ENCODE peak calls at places on chromosomes 7 and 10, in four cellular contexts. J is activated T-cell treated with anti-CD3 and anti-CD28 coated beads for 1 hour; D is stimulated activated CD8-positive, alpha-beta memory T cell treated with anti-CD3 and anti-CD28 coated beads, Interleukin-15, amount 100 ng/mL, for 24 hours; G is dermis microvascular lymphatic vessel endothelial cell. M is an unnamed sample.

GRCh38 chr10:101063548-101064414 is 2.0 kb downstream of the KAZALD1 start:
- DNase-seq in J (no peak), D (no peak), G (no peak), M (peak)

GRCh38 chr7:99642099-99642498 is 25.4 kb downstream of the ZSCAN25 start:
- DNase-seq in J (no peak), D (no peak), G (no peak), M (no peak)

GRCh38 chr10:69552268-69552667 is 21.0 kb downstream of the NEUROG3 start:
- DNase-seq in J (no peak), D (no peak), G (no peak), M (no peak)

GRCh38 chr7:134946260-134946659 is 40.0 kb upstream of the AGBL3 start:
- DNase-seq in J (no peak), D (no peak), G (no peak), M (no peak)

GRCh38 chr7:37832194-37832593 is 16.2 kb upstream of the NME8 start:
- DNase-seq in J (no peak), D (no peak), G (peak), M (no peak)

GRCh38 chr7:107622429-107622828 is 38.2 kb upstream of the SLC26A4 start:
- DNase-seq in J (no peak), D (no peak), G (peak), M (no peak)

GRCh38 chr7:149302222-149302621 is 40.2 kb downstream of the ZNF783 start:
- DNase-seq in J (no peak), D (no peak), G (no peak), M (peak)

GRCh38 chr10:64044098-64044497 is 522.9 kb downstream of the REEP3 start:
- DNase-seq in J (no peak), D (no peak), G (no peak), M (no peak)

GRCh38 chr7:95950698-95951097 is 178.3 kb downstream of the DYNC1I1 start:
- DNase-seq in J (no peak), D (no peak), G (no peak), M (no peak)

GRCh38 chr10:44955408-44956070 is 4.1 kb upstream of the RASSF4 start:
- DNase-seq in J (no peak), D (no peak), G (no peak), M (no peak)

GRCh38 chr10:78539247-78539766 is 505.6 kb downstream of the RPS24 start:
- DNase-seq in J (no peak), D (no peak), G (no peak), M (no peak)

GRCh38 chr10:124605001-124605370 is 139.2 kb downstream of the FAM53B start:
- DNase-seq in J (no peak), D (no peak), G (no peak), M (no peak)

GRCh38 chr10:83848696-83849095 is 290.6 kb upstream of the GHITM start:
- DNase-seq in J (no peak), D (no peak), G (no peak), M (no peak)

GRCh38 chr10:101162677-101163076 is 31.6 kb downstream of the TLX1 start:
- DNase-seq in J (no peak), D (no peak), G (no peak), M (no peak)

GRCh38 chr10:114026189-114027040 is 17.3 kb upstream of the ADRB1 start:
- DNase-seq in J (no peak), D (no peak), G (peak), M (no peak)

GRCh38 chr7:15678646-15679045 is 7.8 kb downstream of the MEOX2 start:
- DNase-seq in J (no peak), D (no peak), G (no peak), M (no peak)

GRCh38 chr7:756928-757560 is 30.0 kb upstream of the PRKAR1B start:
- DNase-seq in J (no peak), D (no peak), G (no peak), M (peak)

GRCh38 chr7:151172273-151173141 is 5.0 kb upstream of the GBX1 start:
- DNase-seq in J (peak), D (peak), G (peak), M (peak)

GRCh38 chr7:53473371-53473770 is 437.9 kb downstream of the POM121L12 start:
- DNase-seq in J (no peak), D (no peak), G (no peak), M (no peak)

GRCh38 chr10:123997486-123998196 is 95.8 kb downstream of the CHST15 start:
- DNase-seq in J (no peak), D (no peak), G (no peak), M (peak)

GRCh38 chr7:131010714-131011436 is 276.9 kb upstream of the KLF14 start:
- DNase-seq in J (no peak), D (no peak), G (no peak), M (no peak)

GRCh38 chr7:8785081-8785480 is 351.7 kb downstream of the NXPH1 start:
- DNase-seq in J (no peak), D (no peak), G (no peak), M (no peak)

GRCh38 chr7:522071-522937 is 2.7 kb upstream of the PDGFA start:
- DNase-seq in J (no peak), D (no peak), G (peak), M (peak)

GRCh38 chr7:92944633-92945032 is 108.3 kb upstream of the CDK6 start:
- DNase-seq in J (no peak), D (no peak), G (no peak), M (no peak)

GRCh38 chr10:69820817-69821216 is 19.1 kb downstream of the COL13A1 start:
- DNase-seq in J (no peak), D (no peak), G (no peak), M (no peak)

GRCh38 chr7:10767771-10768170 is 205.9 kb upstream of the PHF14 start:
- DNase-seq in J (no peak), D (no peak), G (no peak), M (no peak)

GRCh38 chr7:14507617-14508016 is 394.9 kb downstream of the DGKB start:
- DNase-seq in J (no peak), D (no peak), G (peak), M (no peak)

GRCh38 chr10:90937645-90938258 is 16.9 kb upstream of the ANKRD1 start:
- DNase-seq in J (no peak), D (no peak), G (no peak), M (no peak)

GRCh38 chr7:131404226-131404911 is 76.7 kb downstream of the MKLN1 start:
- DNase-seq in J (no peak), D (no peak), G (no peak), M (no peak)

M was measured in H7.